ENCODE peak calls at places on chromosomes 11 and 22, in eight cellular contexts. S is ascending aorta, P is ovary, L is H9, N is mammary epithelial cell, E is heart left ventricle, G is A549, K is HepG2. M is an unnamed sample. For H3K4me1, the result is how much of the 10 kb centered on the place peaks cover.

GRCh38 chr11:76628408-76628947 is 42.1 kb downstream of the LRRC32 start:
- DNase-seq in L (no peak), G (no peak), P (no peak), E (no peak), N (no peak), K (no peak), S (peak), M (no peak)

GRCh38 chr11:126739499-126740145 is 260.9 kb downstream of the KIRREL3 start:
- DNase-seq in N (no peak), K (no peak), S (no peak), G (no peak), P (no peak), L (no peak), E (no peak), M (no peak)

GRCh38 chr11:8870461-8871282 is 40.3 kb upstream of the AKIP1 start:
- DNase-seq in P (peak), L (peak), N (peak), G (peak), K (no peak), S (peak), E (peak), M (peak)

GRCh38 chr11:107549253-107549953 is 16.1 kb downstream of the ALKBH8 start:
- DNase-seq in S (no peak), G (peak), K (peak), E (no peak), L (no peak), N (peak), P (no peak), M (no peak)

GRCh38 chr11:44766972-44767278 is 40.2 kb downstream of the TSPAN18 start:
- DNase-seq in E (peak), G (no peak), L (peak), N (no peak), P (peak), K (no peak), S (peak), M (no peak)

GRCh38 chr11:96338910-96339703 is 3.9 kb downstream of the MAML2 start:
- DNase-seq in N (peak), K (peak), G (no peak), L (peak), E (peak), P (peak), S (peak), M (peak)

GRCh38 chr11:123060265-123061000 is 1.5 kb downstream of the HSPA8 start:
- DNase-seq in S (no peak), L (no peak), K (no peak), E (no peak), G (no peak), N (no peak), P (no peak), M (no peak)

GRCh38 chr11:108836541-108836940 is 171.7 kb downstream of the DDX10 start:
- DNase-seq in S (no peak), P (no peak), L (no peak), E (no peak), N (no peak), K (no peak), G (no peak), M (no peak)

GRCh38 chr11:36016263-36016662 is 72.4 kb downstream of the LDLRAD3 start:
- DNase-seq in P (no peak), G (no peak), K (no peak), N (no peak), E (no peak), S (no peak), L (no peak), M (no peak)

GRCh38 chr22:22883090-22883727 is 4.4 kb upstream of the IGLL5 start:
- DNase-seq in K (no peak), E (no peak), P (no peak), L (no peak), S (no peak), G (no peak), N (no peak), M (no peak)

GRCh38 chr11:63882555-63883242 is 34.3 kb downstream of the RCOR2 start:
- DNase-seq in S (no peak), E (peak), K (no peak), P (no peak), L (peak), N (no peak), G (no peak), M (no peak)
- H3K4me1 ChIP-seq in S (under half), E (half or more), K (under half), P (under half), L (under half), N (under half), G (under half), M (under half)

GRCh38 chr11:28697920-28698827 is 590.0 kb downstream of the METTL15 start:
- DNase-seq in K (peak), N (peak), P (peak), L (peak), E (peak), S (no peak), G (peak), M (no peak)
- TF ChIP-seq CTCF in K (peak), N (peak), P (peak), L (peak), E (peak), S (peak), G (peak), M (peak)

DNA sequence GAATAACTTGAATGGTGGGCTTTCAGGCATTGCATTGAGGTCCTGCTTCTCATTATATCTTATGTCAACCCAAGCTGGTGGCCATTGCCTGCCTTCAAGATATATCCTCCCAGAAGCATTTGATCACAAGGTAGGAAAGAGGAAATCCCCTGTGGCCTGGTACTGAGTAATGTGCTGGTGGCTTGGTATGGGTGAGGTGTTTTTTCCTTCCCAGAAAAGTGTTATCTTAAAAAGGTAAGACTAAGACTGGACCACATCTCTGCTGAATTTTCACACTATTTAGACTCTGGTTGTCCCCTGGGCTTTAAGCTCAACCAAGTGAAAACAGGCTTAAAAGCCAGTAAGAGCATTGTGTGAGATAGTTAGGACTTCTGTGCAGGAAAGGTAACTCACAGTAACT is 3.7 kb downstream of the INSC start:
- DNase-seq in E (no peak), N (peak), K (no peak), P (no peak), L (no peak), G (no peak), S (no peak), M (no peak)
- H3K4me1 ChIP-seq in E (under half), N (under half), K (under half), P (under half), L (under half), G (under half), S (under half), M (under half)

GRCh38 chr11:3644817-3645235 is at the start of gene ART1:
- DNase-seq in E (peak), P (no peak), L (no peak), K (no peak), N (no peak), G (peak), S (no peak), M (no peak)
- TF ChIP-seq CTCF in E (no peak), P (no peak), L (no peak), K (no peak), N (no peak), G (no peak), S (no peak), M (no peak)

GRCh38 chr11:61507962-61508824 is at the start of gene LRRC10B:
- DNase-seq in E (no peak), S (no peak), N (no peak), L (peak), G (peak), K (no peak), P (no peak), M (no peak)
- H3K4me1 ChIP-seq in E (under half), S (under half), N (under half), L (under half), G (under half), K (under half), P (under half), M (under half)